ENCODE peak calls at places on chromosomes 11 and 22, in eight cellular contexts. M is fibroblast of lung, N is K562, I is kidney, O is HepG2, L is GM23248, K is IMR-90, W is neuronal stem cell. D is an unnamed sample.

GRCh38 chr22:30826670-30827355 is 132.1 kb downstream of the OSBP2 start:
- DNase-seq in M (no peak), N (no peak), I (peak), O (no peak), L (no peak), K (no peak), W (no peak), D (no peak)

GRCh38 chr11:100753562-100753961 is 66.5 kb downstream of the ARHGAP42 start:
- DNase-seq in M (no peak), N (no peak), I (no peak), O (no peak), L (no peak), K (no peak), W (no peak), D (no peak)

GRCh38 chr22:44702479-44703219 is 645 bp downstream of the PRR5 start:
- DNase-seq in M (peak), N (no peak), I (no peak), O (no peak), L (peak), K (peak), W (peak), D (peak)

GRCh38 chr11:66316849-66317251 is at the start of gene CD248:
- DNase-seq in M (peak), N (no peak), I (peak), O (no peak), L (peak), K (peak), W (no peak), D (no peak)

GRCh38 chr11:44752262-44752661 is 25.5 kb downstream of the TSPAN18 start:
- DNase-seq in M (no peak), N (no peak), I (no peak), O (no peak), L (no peak), K (no peak), W (no peak), D (no peak)

GRCh38 chr22:39240841-39241631 is 3.7 kb downstream of the PDGFB start:
- DNase-seq in M (no peak), N (no peak), I (peak), O (peak), L (peak), K (no peak), W (no peak), D (no peak)

GRCh38 chr11:14443642-14444041 is 56.0 kb downstream of the COPB1 start:
- DNase-seq in M (peak), N (no peak), I (no peak), O (peak), L (peak), K (peak), W (no peak), D (no peak)

GRCh38 chr11:98561216-98561615 is 459.5 kb upstream of the CNTN5 start:
- DNase-seq in M (no peak), N (no peak), I (no peak), O (no peak), L (no peak), K (no peak), W (no peak), D (no peak)

GRCh38 chr22:27879923-27880322 is 39.1 kb downstream of the PITPNB start:
- DNase-seq in M (peak), N (peak), I (no peak), O (peak), L (peak), K (peak), W (no peak), D (no peak)

GRCh38 chr11:100434821-100435641 is 252.1 kb upstream of the ARHGAP42 start:
- DNase-seq in M (no peak), N (no peak), I (no peak), O (no peak), L (no peak), K (no peak), W (no peak), D (no peak)

GRCh38 chr11:64758330-64759079 is 1.3 kb downstream of the PYGM start:
- DNase-seq in M (no peak), N (no peak), I (peak), O (no peak), L (no peak), K (no peak), W (no peak), D (no peak)

GRCh38 chr11:64757549-64758329 is 2.0 kb downstream of the PYGM start:
- DNase-seq in M (no peak), N (no peak), I (peak), O (no peak), L (no peak), K (no peak), W (no peak), D (no peak)

GRCh38 chr11:64760759-64761417 is 1.1 kb upstream of the PYGM start:
- DNase-seq in M (no peak), N (no peak), I (peak), O (no peak), L (no peak), K (no peak), W (no peak), D (no peak)

GRCh38 chr11:64759131-64759721 is 548 bp downstream of the PYGM start:
- DNase-seq in M (no peak), N (peak), I (peak), O (peak), L (no peak), K (no peak), W (no peak), D (no peak)

GRCh38 chr11:64759722-64760719 is at the start of gene PYGM:
- DNase-seq in M (peak), N (peak), I (peak), O (no peak), L (no peak), K (no peak), W (peak), D (no peak)
- H3K4me3 ChIP-seq in M (no peak), N (no peak), I (no peak), O (peak), L (no peak), K (no peak), W (no peak), D (no peak)

GRCh38 chr11:111298466-111299110 is at the start of gene POU2AF3:
- DNase-seq in M (no peak), N (no peak), I (peak), O (no peak), L (peak), K (no peak), W (no peak), D (no peak)
- H3K9ac ChIP-seq in M (no peak), N (no peak), I (peak), O (peak), L (peak), K (peak), W (peak), D (no peak)

DNA sequence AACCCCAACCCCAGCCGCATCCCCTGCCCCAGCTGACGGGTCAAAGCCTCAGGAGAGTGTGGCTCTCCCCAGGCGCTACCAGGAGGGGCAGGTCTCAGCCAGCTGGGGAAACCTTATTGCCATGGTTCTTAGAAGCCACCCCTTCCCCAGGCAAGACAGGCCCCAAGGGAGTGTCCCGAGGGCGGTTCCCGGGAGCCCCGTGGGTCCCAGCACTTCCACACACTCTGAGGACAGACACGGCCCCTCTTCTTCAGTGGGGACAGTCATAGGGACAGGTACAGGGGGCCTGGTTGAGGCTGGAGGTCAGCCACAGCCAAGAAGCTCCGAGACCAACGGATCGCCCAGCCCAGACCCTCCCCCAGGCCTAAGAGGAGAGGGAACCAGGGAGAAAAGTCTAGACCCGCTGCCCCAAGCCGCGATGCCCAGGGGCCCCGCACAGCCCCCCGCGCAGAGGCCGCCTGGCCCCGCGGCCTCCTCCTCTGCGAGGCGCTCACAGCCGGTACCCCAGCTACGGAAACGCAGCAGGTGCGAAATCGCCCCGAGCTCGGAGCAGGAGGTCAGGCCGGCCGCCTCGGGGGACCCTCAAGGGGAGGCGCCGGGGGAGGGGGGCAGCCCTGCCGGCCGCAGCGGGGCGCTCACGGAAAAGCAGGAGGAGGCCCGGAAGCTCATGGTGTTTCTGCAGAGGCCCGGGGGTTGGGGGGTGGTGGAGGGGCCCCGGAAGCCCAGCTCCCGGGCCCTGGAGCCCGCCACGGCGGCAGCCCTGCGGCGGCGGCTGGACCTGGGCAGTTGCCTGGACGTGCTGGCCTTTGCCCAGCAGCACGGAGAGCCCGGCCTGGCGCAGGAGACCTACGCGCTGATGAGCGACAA is 2.6 kb downstream of the KLHDC7B start:
- DNase-seq in M (no peak), N (no peak), I (peak), O (no peak), L (peak), K (no peak), W (no peak), D (no peak)
- H3K4me3 ChIP-seq in M (no peak), N (no peak), I (no peak), O (no peak), L (peak), K (no peak), W (no peak), D (no peak)

GRCh38 chr11:69658606-69659450 is 16.3 kb downstream of the LTO1 start:
- DNase-seq in M (no peak), N (no peak), I (peak), O (peak), L (peak), K (peak), W (no peak), D (no peak)
- H3K9ac ChIP-seq in M (no peak), N (no peak), I (no peak), O (peak), L (no peak), K (no peak), W (peak), D (peak)

GRCh38 chr22:25417792-25418191 is 146.7 kb upstream of the GRK3 start:
- DNase-seq in M (no peak), N (no peak), I (no peak), O (no peak), L (no peak), K (no peak), W (no peak), D (no peak)

GRCh38 chr22:25419247-25420113 is 145.0 kb upstream of the GRK3 start:
- DNase-seq in M (peak), N (no peak), I (peak), O (peak), L (peak), K (peak), W (no peak), D (no peak)

GRCh38 chr22:25420471-25420924 is 144.0 kb upstream of the GRK3 start:
- DNase-seq in M (no peak), N (no peak), I (peak), O (no peak), L (no peak), K (no peak), W (no peak), D (no peak)

GRCh38 chr22:25420925-25421904 is 143.3 kb upstream of the GRK3 start:
- DNase-seq in M (peak), N (no peak), I (peak), O (no peak), L (peak), K (no peak), W (no peak), D (no peak)
- H3K4me3 ChIP-seq in M (no peak), N (no peak), I (peak), O (peak), L (no peak), K (no peak), W (peak), D (no peak)

GRCh38 chr22:23801886-23802377 is 15.2 kb downstream of the SMARCB1 start:
- DNase-seq in M (no peak), N (no peak), I (peak), O (no peak), L (no peak), K (no peak), W (no peak), D (no peak)
- H3K9ac ChIP-seq in M (no peak), N (no peak), I (no peak), O (no peak), L (no peak), K (no peak), W (no peak), D (no peak)

GRCh38 chr11:120667934-120668333 is 156.4 kb downstream of the GRIK4 start:
- DNase-seq in M (no peak), N (no peak), I (no peak), O (no peak), L (no peak), K (no peak), W (no peak), D (no peak)
- H3K4me3 ChIP-seq in M (no peak), N (no peak), I (no peak), O (no peak), L (no peak), K (no peak), W (no peak), D (no peak)

GRCh38 chr11:2287102-2287501 is 14.6 kb downstream of the C11orf21 start:
- DNase-seq in M (no peak), N (no peak), I (peak), O (no peak), L (no peak), K (no peak), W (no peak), D (no peak)
- H3K9ac ChIP-seq in M (no peak), N (no peak), I (no peak), O (no peak), L (no peak), K (no peak), W (no peak), D (no peak)

DNA sequence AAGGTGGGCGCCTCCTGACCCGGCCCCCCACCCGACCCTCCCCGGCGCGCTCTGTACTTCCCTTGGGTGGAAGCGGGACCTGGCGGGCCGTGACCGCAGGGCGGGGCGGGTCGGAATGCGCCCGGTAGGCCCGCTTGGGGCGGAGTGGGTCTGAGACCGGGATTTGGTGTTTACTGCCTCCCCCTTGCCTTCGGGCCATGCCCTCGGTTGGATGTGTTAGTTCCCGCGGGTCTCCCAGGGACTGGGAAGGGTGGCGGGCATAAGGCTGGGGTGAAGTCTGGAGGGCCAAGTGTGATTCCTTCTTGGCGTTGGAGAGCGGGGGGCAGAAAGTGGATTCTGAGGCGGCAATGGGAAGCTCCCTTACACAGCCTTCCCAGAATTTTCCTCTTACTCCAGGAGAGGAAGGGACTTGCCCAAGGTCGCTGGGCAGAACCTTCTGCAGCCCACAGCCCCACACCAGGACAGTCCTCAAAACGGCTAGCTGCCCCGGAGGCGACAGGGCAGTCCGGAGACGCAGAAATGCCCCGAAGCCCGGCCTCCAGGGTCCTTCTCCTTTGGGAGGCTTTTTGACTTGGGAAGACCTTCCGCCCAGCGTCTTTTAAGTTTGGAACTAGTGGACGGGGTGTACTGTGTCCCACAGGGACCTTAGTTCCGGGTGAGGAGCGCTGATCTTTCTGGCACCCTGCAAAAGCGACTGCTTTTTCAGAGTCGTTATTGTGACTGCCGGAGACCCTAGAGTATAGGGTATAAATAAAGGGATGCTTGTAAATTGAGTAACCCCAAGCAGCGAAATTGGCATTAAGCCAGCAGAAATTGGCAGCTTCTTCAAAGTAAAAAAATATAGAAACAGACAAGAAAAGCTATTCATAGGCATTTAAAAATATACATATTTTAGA is 647 bp downstream of the SWAP70 start:
- DNase-seq in M (peak), N (no peak), I (peak), O (peak), L (peak), K (peak), W (no peak), D (peak)
- H3K4me3 ChIP-seq in M (peak), N (peak), I (peak), O (peak), L (peak), K (peak), W (peak), D (peak)

DNA sequence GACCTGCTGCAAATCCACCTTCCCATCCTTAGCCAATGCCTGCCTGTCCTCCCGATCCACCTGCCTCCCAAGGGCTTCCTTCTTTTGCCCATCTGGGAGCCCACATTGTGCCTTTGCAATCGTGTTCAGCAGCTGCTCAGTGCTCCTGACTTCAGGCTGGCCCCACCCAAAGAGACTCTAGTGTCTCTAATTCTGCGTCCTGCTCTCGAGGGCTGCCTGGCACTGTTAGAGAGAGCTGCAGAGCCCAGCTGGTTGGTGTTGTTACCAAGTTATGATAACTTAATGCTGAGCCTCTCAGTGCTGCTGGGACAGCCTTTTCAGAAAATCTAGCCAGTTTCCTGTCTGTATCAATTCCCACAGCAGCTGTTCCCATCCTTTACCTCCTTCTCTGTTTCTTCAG is 69.1 kb downstream of the MICAL2 start:
- DNase-seq in M (peak), N (no peak), I (no peak), O (no peak), L (no peak), K (no peak), W (no peak), D (no peak)
- H3K9ac ChIP-seq in M (no peak), N (no peak), I (no peak), O (no peak), L (no peak), K (peak), W (no peak), D (no peak)

D was measured in SK-N-MC.